ENCODE peak calls at places on chromosome 22, in seven cellular contexts. Q, B, Z, U, N, K and Y are unnamed samples.
A peak's percentile ranks its signal among the peaks of the same experiment; 100 is the strongest.

GRCh38 chr22:39556970-39557811 is 13.4 kb upstream of the CACNA1I start:
- DNase-seq in Q (no peak), B (peak; percentile 68), Z (no peak), U (no peak), N (peak; percentile 54), K (no peak), Y (no peak)

GRCh38 chr22:39546889-39547586 is 14.5 kb upstream of the RPS19BP1 start:
- DNase-seq in Q (no peak), B (no peak), Z (no peak), U (no peak), N (no peak), K (no peak), Y (no peak)

GRCh38 chr22:41078975-41079374 is 13.4 kb upstream of the EP300 start:
- DNase-seq in Q (no peak), B (no peak), Z (no peak), U (no peak), N (no peak), K (no peak), Y (no peak)

GRCh38 chr22:22720201-22720723 is 75.8 kb downstream of the GGTLC2 start:
- DNase-seq in Q (peak; percentile 72), B (peak; percentile 65), Z (no peak), U (peak; percentile 67), N (no peak), K (no peak), Y (no peak)

GRCh38 chr22:28029962-28030361 is 110.9 kb upstream of the PITPNB start:
- DNase-seq in Q (no peak), B (no peak), Z (no peak), U (no peak), N (no peak), K (no peak), Y (no peak)

GRCh38 chr22:49112176-49112575 is 715.5 kb downstream of the BRD1 start:
- DNase-seq in Q (no peak), B (no peak), Z (no peak), U (no peak), N (no peak), K (peak; percentile 33), Y (no peak)

GRCh38 chr22:46561435-46561905 is 24.1 kb upstream of the CELSR1 start:
- DNase-seq in Q (peak; percentile 77), B (no peak), Z (peak; percentile 39), U (peak; percentile 87), N (no peak), K (no peak), Y (no peak)

GRCh38 chr22:20783844-20784723 is 10.2 kb downstream of the SERPIND1 start:
- DNase-seq in Q (peak; percentile 78), B (peak; percentile 33), Z (no peak), U (peak; percentile 34), N (no peak), K (no peak), Y (no peak)

GRCh38 chr22:39820266-39820665 is 73.3 kb downstream of the ENTHD1 start:
- DNase-seq in Q (no peak), B (no peak), Z (no peak), U (peak; percentile 18), N (no peak), K (no peak), Y (no peak)

GRCh38 chr22:50186789-50187523 is 1.2 kb downstream of the TRABD start:
- DNase-seq in Q (no peak), B (no peak), Z (peak; percentile 83), U (no peak), N (no peak), K (no peak), Y (no peak)

GRCh38 chr22:49444781-49445180 is 382.9 kb downstream of the BRD1 start:
- DNase-seq in Q (no peak), B (no peak), Z (no peak), U (no peak), N (no peak), K (no peak), Y (no peak)

GRCh38 chr22:20029550-20030225 is 8.8 kb downstream of the TANGO2 start:
- DNase-seq in Q (no peak), B (no peak), Z (no peak), U (no peak), N (no peak), K (no peak), Y (no peak)

GRCh38 chr22:48053973-48054372 is 1291.5 kb downstream of the TBC1D22A start:
- DNase-seq in Q (no peak), B (no peak), Z (no peak), U (no peak), N (no peak), K (no peak), Y (no peak)

GRCh38 chr22:49325531-49326395 is 501.9 kb downstream of the BRD1 start:
- DNase-seq in Q (no peak), B (no peak), Z (peak; percentile 38), U (no peak), N (peak; percentile 26), K (peak; percentile 41), Y (no peak)

GRCh38 chr22:50503475-50504145 is 3.9 kb downstream of the LMF2 start:
- DNase-seq in Q (no peak), B (no peak), Z (peak; percentile 73), U (no peak), N (no peak), K (peak; percentile 69), Y (no peak)

GRCh38 chr22:30038219-30038618 is 42.0 kb upstream of the HORMAD2 start:
- DNase-seq in Q (no peak), B (no peak), Z (no peak), U (no peak), N (no peak), K (no peak), Y (no peak)

GRCh38 chr22:23781533-23781932 is 5.2 kb upstream of the SMARCB1 start:
- DNase-seq in Q (no peak), B (no peak), Z (no peak), U (no peak), N (no peak), K (no peak), Y (no peak)

GRCh38 chr22:49331223-49331815 is 496.4 kb downstream of the BRD1 start:
- DNase-seq in Q (no peak), B (no peak), Z (peak; percentile 24), U (no peak), N (no peak), K (no peak), Y (no peak)

GRCh38 chr22:48334971-48335370 is 1492.7 kb downstream of the BRD1 start:
- DNase-seq in Q (no peak), B (no peak), Z (peak; percentile 41), U (no peak), N (no peak), K (peak; percentile 49), Y (no peak)

GRCh38 chr22:49687786-49688515 is 139.7 kb downstream of the BRD1 start:
- DNase-seq in Q (no peak), B (no peak), Z (peak; percentile 69), U (no peak), N (peak; percentile 37), K (peak; percentile 61), Y (no peak)

GRCh38 chr22:35809816-35810215 is 92.1 kb downstream of the APOL5 start:
- DNase-seq in Q (no peak), B (no peak), Z (no peak), U (no peak), N (no peak), K (no peak), Y (no peak)

GRCh38 chr22:46863794-46864193 is 101.3 kb downstream of the TBC1D22A start:
- DNase-seq in Q (no peak), B (no peak), Z (no peak), U (no peak), N (no peak), K (no peak), Y (no peak)

DNA sequence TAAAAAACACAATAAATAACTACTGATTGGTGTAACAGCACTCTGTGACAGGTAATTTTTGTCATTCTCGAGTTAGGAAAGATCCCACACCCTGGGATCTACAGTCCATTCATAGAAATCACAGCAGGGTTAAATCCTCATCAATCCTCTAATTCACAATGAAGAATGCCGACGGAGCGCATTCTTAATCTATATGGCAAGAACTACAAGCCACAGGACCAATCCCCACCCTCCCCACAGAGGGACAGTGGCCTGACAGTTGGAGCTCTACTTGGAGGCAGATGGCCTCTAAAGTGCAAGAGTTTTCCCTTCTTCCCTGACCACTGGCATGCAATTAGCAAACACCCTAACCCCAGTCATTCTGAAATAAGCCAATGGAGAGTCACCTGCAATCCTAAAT is 34.2 kb downstream of the TCF20 start:
- DNase-seq in Q (no peak), B (no peak), Z (no peak), U (no peak), N (no peak), K (no peak), Y (no peak)
- TF ChIP-seq CTCF in Q (no peak), B (no peak), Z (no peak), U (no peak), N (no peak), K (no peak), Y (no peak)

GRCh38 chr22:38214248-38215056 is 12.7 kb downstream of the MAFF start:
- DNase-seq in Q (peak; percentile 90), B (peak; percentile 88), Z (peak; percentile 91), U (no peak), N (peak; percentile 73), K (peak; percentile 83), Y (no peak)
- TF ChIP-seq CTCF in Q (no peak), B (no peak), Z (peak; percentile 11), U (no peak), N (no peak), K (peak; percentile 25), Y (no peak)

GRCh38 chr22:37051629-37052385 is at the start of gene KCTD17:
- DNase-seq in Q (peak; percentile 99), B (peak; percentile 74), Z (peak; percentile 88), U (peak; percentile 24), N (peak; percentile 56), K (peak; percentile 80), Y (no peak)
- TF ChIP-seq CTCF in Q (peak; percentile 26), B (no peak), Z (no peak), U (no peak), N (no peak), K (no peak), Y (no peak)

DNA sequence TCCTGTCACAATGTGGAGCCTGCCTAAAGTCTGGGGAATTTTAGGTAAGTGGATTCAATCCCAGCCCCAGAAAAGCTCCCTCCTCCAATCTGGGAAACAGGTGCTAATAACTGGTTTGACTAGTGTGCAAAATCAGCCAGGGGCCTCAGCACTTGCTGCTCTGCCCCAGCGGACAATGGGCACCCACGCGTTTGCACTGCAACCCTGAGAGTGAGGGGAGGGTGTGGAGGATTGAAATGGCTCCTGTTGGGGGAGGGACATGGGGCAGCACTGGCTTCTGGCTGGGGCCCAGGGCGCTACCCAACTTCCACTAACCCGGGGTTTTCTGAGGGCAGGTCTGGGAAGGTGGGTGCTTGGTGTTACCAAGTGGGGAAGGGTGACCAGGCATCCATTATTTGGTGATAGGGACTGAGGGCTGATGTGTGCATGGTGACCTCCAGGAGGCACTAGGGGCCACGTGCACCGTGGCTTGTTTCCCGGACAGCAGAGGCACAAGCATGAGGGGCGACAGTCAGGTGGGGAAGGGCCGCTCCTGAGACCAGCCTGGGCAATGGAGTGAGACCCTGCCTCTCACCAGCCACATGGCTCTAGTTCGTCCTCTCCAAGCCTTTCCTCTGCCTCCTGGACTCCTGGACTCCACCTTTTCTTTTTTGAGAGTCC is 4.3 kb upstream of the PNPLA5 start:
- DNase-seq in Q (no peak), B (no peak), Z (no peak), U (no peak), N (no peak), K (no peak), Y (no peak)
- TF ChIP-seq CTCF in Q (no peak), B (no peak), Z (no peak), U (no peak), N (no peak), K (no peak), Y (no peak)

GRCh38 chr22:25903294-25903693 is 161.3 kb downstream of the MYO18B start:
- DNase-seq in Q (no peak), B (peak; percentile 45), Z (no peak), U (peak; percentile 7), N (no peak), K (no peak), Y (no peak)
- TF ChIP-seq CTCF in Q (peak; percentile 42), B (peak; percentile 35), Z (no peak), U (no peak), N (peak; percentile 32), K (no peak), Y (no peak)